ENCODE peak calls at places on chromosomes 6 and 20, in six cellular contexts. N is epithelial cell of esophagus; P is AG10803; Q is ecto neural progenitor cell; U is MV-4-11; Y is activated CD8-positive, alpha-beta memory T cell treated with anti-CD3 and anti-CD28 coated beads for 48 hours. C is an unnamed sample.
A peak's percentile ranks its signal among the peaks of the same experiment; 100 is the strongest.

GRCh38 chr20:46695888-46696287 is 6.6 kb upstream of the TP53RK start:
- DNase-seq in P (peak; percentile 91), N (no peak), U (peak; percentile 83), Y (no peak), Q (no peak), C (peak; percentile 49)

GRCh38 chr6:137736919-137737318 is 130.1 kb upstream of the TNFAIP3 start:
- DNase-seq in Y (no peak), Q (no peak), U (no peak), P (no peak), N (no peak), C (no peak)

GRCh38 chr6:93975159-93975558 is 555.8 kb upstream of the EPHA7 start:
- DNase-seq in Y (no peak), U (no peak), P (no peak), N (no peak), Q (no peak), C (no peak)

GRCh38 chr6:52995913-52996685 is 1.0 kb upstream of the GSTA4 start:
- DNase-seq in Q (no peak), N (peak; percentile 83), U (no peak), P (peak; percentile 87), Y (no peak), C (no peak)

GRCh38 chr6:155381856-155382690 is 67.8 kb upstream of the TFB1M start:
- DNase-seq in Q (no peak), U (peak; percentile 47), P (peak; percentile 82), N (peak; percentile 22), Y (no peak), C (peak; percentile 62)

GRCh38 chr6:156183678-156184077 is 593.5 kb upstream of the ARID1B start:
- DNase-seq in Q (no peak), N (no peak), U (no peak), Y (no peak), P (no peak), C (no peak)

GRCh38 chr20:64090165-64090564 is 6.0 kb upstream of the LKAAEAR1 start:
- DNase-seq in Q (no peak), U (no peak), N (no peak), Y (no peak), P (no peak), C (no peak)

GRCh38 chr6:148392611-148393160 is 50.0 kb downstream of the SASH1 start:
- DNase-seq in Q (no peak), P (peak; percentile 53), Y (no peak), N (no peak), U (peak; percentile 31), C (peak; percentile 27)

GRCh38 chr6:30037182-30037788 is 23.8 kb upstream of the POLR1H start:
- DNase-seq in Q (no peak), N (peak; percentile 41), U (peak; percentile 39), P (peak; percentile 33), Y (no peak), C (peak; percentile 50)

GRCh38 chr20:59191756-59192532 is 28.3 kb downstream of the ZNF831 start:
- DNase-seq in U (no peak), P (no peak), Y (no peak), N (no peak), Q (no peak), C (no peak)

GRCh38 chr6:12548526-12548925 is 168.0 kb upstream of the PHACTR1 start:
- DNase-seq in Q (no peak), Y (no peak), N (no peak), P (peak; percentile 96), U (no peak), C (peak; percentile 81)

GRCh38 chr6:26158581-26159416 is 71.6 kb downstream of the HFE start:
- DNase-seq in Q (no peak), U (peak; percentile 74), P (peak; percentile 49), N (peak; percentile 64), Y (no peak), C (peak; percentile 47)

GRCh38 chr20:7291319-7291943 is 523.9 kb downstream of the BMP2 start:
- DNase-seq in Q (no peak), N (no peak), Y (no peak), U (no peak), P (no peak), C (no peak)

GRCh38 chr20:13690948-13691347 is 52.2 kb upstream of the TASP1 start:
- DNase-seq in U (no peak), Q (no peak), Y (no peak), P (no peak), N (no peak), C (no peak)

GRCh38 chr6:151624071-151624470 is 130.3 kb downstream of the CCDC170 start:
- DNase-seq in U (no peak), Y (no peak), P (no peak), Q (no peak), N (no peak), C (no peak)

GRCh38 chr20:38272961-38273360 is 12.4 kb upstream of the KIAA1755 start:
- DNase-seq in Y (no peak), P (peak; percentile 54), Q (no peak), N (no peak), U (no peak), C (peak; percentile 62)

GRCh38 chr6:17281100-17281496 is at the start of gene RBM24:
- DNase-seq in U (no peak), Q (no peak), N (peak; percentile 77), Y (no peak), P (peak; percentile 81), C (peak; percentile 85)